ENCODE peak calls at places on chromosomes 13 and 19, in seven cellular contexts. L is body of pancreas; C is NT2/D1; Y is stromal cell of bone marrow; B is activated naive CD8-positive, alpha-beta T cell treated with anti-CD3 and anti-CD28 coated beads, Interleukin-2, amount 50 U/mL, for 24 hours; U is GM03348; A is head of caudate nucleus. J is an unnamed sample.

GRCh38 chr19:53883231-53883661 is 1.2 kb downstream of the PRKCG start:
- DNase-seq in L (no peak), A (peak; percentile 84), C (no peak), U (no peak), B (no peak), Y (no peak), J (no peak)

GRCh38 chr19:11964858-11965645 is at the start of gene ZNF763:
- DNase-seq in C (peak; percentile 91), U (peak; percentile 96), A (peak; percentile 94), Y (peak; percentile 74), B (peak; percentile 90), L (peak; percentile 92), J (peak; percentile 97)

GRCh38 chr19:55490478-55491436 is 2.5 kb downstream of the SSC5D start:
- DNase-seq in L (no peak), B (no peak), U (no peak), A (no peak), C (no peak), Y (no peak), J (no peak)

GRCh38 chr19:38727868-38728660 is 16.2 kb downstream of the CAPN12 start:
- DNase-seq in B (no peak), Y (no peak), U (no peak), C (no peak), A (no peak), L (no peak), J (no peak)

GRCh38 chr19:47863514-47863936 is 4.5 kb downstream of the TPRX2 start:
- DNase-seq in C (peak; percentile 78), Y (peak; percentile 45), A (peak; percentile 90), L (peak; percentile 83), U (peak; percentile 96), B (peak; percentile 94), J (peak; percentile 85)

GRCh38 chr13:21557995-21558394 is 46.0 kb downstream of the MICU2 start:
- DNase-seq in B (no peak), A (no peak), L (no peak), C (peak; percentile 3), U (peak; percentile 13), Y (no peak), J (no peak)

GRCh38 chr19:45577111-45577905 is 7.3 kb downstream of the OPA3 start:
- DNase-seq in L (peak; percentile 62), U (peak; percentile 75), Y (peak; percentile 73), C (no peak), A (no peak), B (no peak), J (no peak)

GRCh38 chr13:27302643-27303262 is 32.1 kb downstream of the RASL11A start:
- DNase-seq in C (no peak), L (no peak), A (no peak), B (no peak), Y (no peak), U (no peak), J (no peak)

GRCh38 chr19:40503300-40503699 is 36.5 kb downstream of the SPTBN4 start:
- DNase-seq in A (peak; percentile 89), Y (no peak), B (no peak), C (no peak), L (no peak), U (no peak), J (no peak)

GRCh38 chr19:16001481-16002312 is 52.9 kb downstream of the OR10H4 start:
- DNase-seq in B (peak; percentile 37), U (peak; percentile 53), C (no peak), A (no peak), Y (peak; percentile 35), L (peak; percentile 29), J (no peak)

GRCh38 chr19:46943150-46943946 is 76.3 kb upstream of the NPAS1 start:
- DNase-seq in L (no peak), Y (no peak), A (no peak), B (no peak), C (no peak), U (no peak), J (no peak)

GRCh38 chr13:35531551-35531950 is 55.1 kb upstream of the MAB21L1 start:
- DNase-seq in U (no peak), B (no peak), L (no peak), C (no peak), Y (no peak), A (no peak), J (no peak)

GRCh38 chr13:47184311-47184710 is 287.5 kb upstream of the HTR2A start:
- DNase-seq in A (no peak), U (peak; percentile 27), L (no peak), B (no peak), C (no peak), Y (no peak), J (no peak)

GRCh38 chr13:36412736-36413135 is 19.6 kb upstream of the CCNA1 start:
- DNase-seq in B (no peak), L (no peak), C (no peak), Y (peak; percentile 57), U (no peak), A (no peak), J (no peak)

GRCh38 chr19:40588110-40588854 is 11.6 kb downstream of the SHKBP1 start:
- DNase-seq in B (no peak), C (no peak), Y (no peak), A (no peak), U (no peak), L (no peak), J (no peak)

GRCh38 chr13:104961246-104961645 is 1574.2 kb downstream of the EFNB2 start:
- DNase-seq in A (no peak), C (no peak), B (no peak), L (no peak), Y (no peak), U (no peak), J (no peak)

GRCh38 chr13:41111454-41111853 is 21.1 kb downstream of the KBTBD6 start:
- DNase-seq in Y (no peak), C (no peak), B (no peak), L (no peak), U (peak; percentile 15), A (no peak), J (no peak)

GRCh38 chr13:108508263-108508662 is 121.1 kb upstream of the MYO16 start:
- DNase-seq in Y (peak; percentile 16), C (peak; percentile 54), A (no peak), B (no peak), U (peak; percentile 48), L (no peak), J (no peak)

GRCh38 chr19:10151521-10151920 is 31.8 kb upstream of the EIF3G start:
- DNase-seq in A (no peak), B (no peak), Y (no peak), U (no peak), C (no peak), L (no peak), J (no peak)

GRCh38 chr13:110683203-110683883 is 22.6 kb downstream of the CARS2 start:
- DNase-seq in L (no peak), A (no peak), U (no peak), Y (no peak), B (no peak), C (no peak), J (no peak)

GRCh38 chr13:74570834-74571233 is 436.6 kb upstream of the KLF12 start:
- DNase-seq in B (no peak), U (no peak), C (no peak), Y (no peak), L (no peak), A (no peak), J (no peak)

GRCh38 chr19:8395621-8396082 is 5.5 kb downstream of the RAB11B start:
- DNase-seq in C (no peak), L (no peak), A (no peak), B (no peak), Y (no peak), U (no peak), J (no peak)

GRCh38 chr13:45796421-45796960 is 55.1 kb downstream of the SIAH3 start:
- DNase-seq in A (no peak), B (no peak), C (no peak), U (no peak), L (no peak), Y (no peak), J (no peak)

GRCh38 chr13:27667946-27668345 is 46.3 kb downstream of the POLR1D start:
- DNase-seq in L (no peak), U (no peak), B (no peak), Y (no peak), A (no peak), C (no peak), J (no peak)

GRCh38 chr19:10769533-10770491 is 51.9 kb downstream of the DNM2 start:
- DNase-seq in Y (no peak), L (peak; percentile 71), B (no peak), U (peak; percentile 29), A (peak; percentile 64), C (no peak), J (no peak)

GRCh38 chr19:12932392-12933286 is 872 bp downstream of the FARSA start:
- DNase-seq in A (no peak), B (no peak), Y (no peak), L (no peak), C (no peak), U (no peak), J (no peak)

GRCh38 chr19:49590071-49590970 is 661 bp upstream of the PRR12 start:
- DNase-seq in A (peak; percentile 96), C (peak; percentile 92), L (peak; percentile 97), Y (peak; percentile 87), B (peak; percentile 94), U (peak; percentile 97), J (peak; percentile 97)

GRCh38 chr19:23799321-23799720 is 40.6 kb upstream of the ZNF681 start:
- DNase-seq in A (peak; percentile 8), L (no peak), C (no peak), Y (no peak), U (no peak), B (peak; percentile 3), J (no peak)

GRCh38 chr13:112735791-112736190 is 46.0 kb downstream of the ATP11A start:
- DNase-seq in U (no peak), L (no peak), A (no peak), Y (no peak), C (no peak), B (no peak), J (no peak)

GRCh38 chr19:43560687-43561086 is 14.6 kb downstream of the XRCC1 start:
- DNase-seq in A (no peak), C (no peak), U (no peak), L (no peak), Y (no peak), B (peak; percentile 24), J (no peak)

GRCh38 chr13:48398450-48399095 is 14.3 kb downstream of the LPAR6 start:
- DNase-seq in L (no peak), C (no peak), U (no peak), B (no peak), A (no peak), Y (no peak), J (no peak)

J was measured in lung.